ENCODE peak calls at places on chromosomes 6 and 20, in eight cellular contexts. T, S, V, X, W, P, I and D are unnamed samples.
A peak's percentile ranks its signal among the peaks of the same experiment; 100 is the strongest.

GRCh38 chr6:144150673-144151009 is 324 bp downstream of the STX11 start:
- DNase-seq in T (peak; percentile 66), S (peak; percentile 24), V (no peak), X (no peak), W (peak; percentile 18), P (peak; percentile 41), I (no peak), D (peak; percentile 23)

GRCh38 chr20:1022871-1023270 is 20.8 kb upstream of the RSPO4 start:
- DNase-seq in T (no peak), S (no peak), V (no peak), X (no peak), W (no peak), P (no peak), I (no peak), D (no peak)

GRCh38 chr20:18686696-18687095 is 98.8 kb downstream of the DTD1 start:
- DNase-seq in T (no peak), S (no peak), V (no peak), X (no peak), W (peak; percentile 10), P (no peak), I (no peak), D (no peak)

GRCh38 chr6:159092631-159093030 is 47.8 kb upstream of the TAGAP start:
- DNase-seq in T (no peak), S (no peak), V (no peak), X (peak; percentile 6), W (no peak), P (no peak), I (no peak), D (no peak)

GRCh38 chr6:40997256-40997957 is 41.6 kb downstream of the UNC5CL start:
- DNase-seq in T (no peak), S (no peak), V (peak; percentile 85), X (peak; percentile 69), W (peak; percentile 78), P (peak; percentile 82), I (no peak), D (no peak)

GRCh38 chr6:125789167-125789566 is 1.6 kb upstream of the NCOA7 start:
- DNase-seq in T (no peak), S (no peak), V (no peak), X (no peak), W (no peak), P (no peak), I (no peak), D (no peak)

GRCh38 chr20:19909696-19910095 is 107.5 kb upstream of the NAA20 start:
- DNase-seq in T (peak; percentile 78), S (no peak), V (no peak), X (peak; percentile 58), W (no peak), P (no peak), I (no peak), D (no peak)

GRCh38 chr20:9146649-9147048 is 77.8 kb downstream of the PLCB4 start:
- DNase-seq in T (no peak), S (no peak), V (no peak), X (no peak), W (no peak), P (no peak), I (no peak), D (no peak)

GRCh38 chr20:33209789-33210188 is 7.4 kb upstream of the BPIFA3 start:
- DNase-seq in T (peak; percentile 70), S (peak; percentile 64), V (peak; percentile 39), X (peak; percentile 72), W (peak; percentile 52), P (peak; percentile 18), I (peak; percentile 92), D (peak; percentile 17)

GRCh38 chr6:166474721-166475565 is 92.2 kb upstream of the MPC1 start:
- DNase-seq in T (no peak), S (no peak), V (no peak), X (no peak), W (no peak), P (no peak), I (no peak), D (no peak)

GRCh38 chr6:139891471-139891870 is 517.0 kb upstream of the CITED2 start:
- DNase-seq in T (no peak), S (no peak), V (no peak), X (no peak), W (peak; percentile 91), P (no peak), I (no peak), D (no peak)

GRCh38 chr20:57396212-57396611 is 5.0 kb downstream of the RBM38 start:
- DNase-seq in T (peak; percentile 36), S (peak; percentile 6), V (no peak), X (no peak), W (no peak), P (no peak), I (peak; percentile 36), D (no peak)

GRCh38 chr20:57397004-57397692 is 6.0 kb downstream of the RBM38 start:
- DNase-seq in T (peak; percentile 24), S (peak; percentile 41), V (no peak), X (no peak), W (no peak), P (no peak), I (peak; percentile 43), D (no peak)

GRCh38 chr20:57395111-57395959 is 4.1 kb downstream of the RBM38 start:
- DNase-seq in T (peak; percentile 53), S (peak; percentile 11), V (peak; percentile 71), X (no peak), W (peak; percentile 53), P (no peak), I (peak; percentile 65), D (no peak)

GRCh38 chr20:57397693-57398108 is 6.5 kb downstream of the RBM38 start:
- DNase-seq in T (peak; percentile 65), S (no peak), V (no peak), X (no peak), W (no peak), P (no peak), I (peak; percentile 48), D (peak; percentile 31)

GRCh38 chr20:57396638-57397003 is 5.4 kb downstream of the RBM38 start:
- DNase-seq in T (no peak), S (no peak), V (no peak), X (no peak), W (no peak), P (no peak), I (no peak), D (no peak)
- H3K4me3 ChIP-seq in T (no peak overlapping the region), S (peak overlapping the region; percentile 10), V (no peak overlapping the region), X (no peak overlapping the region), W (no peak overlapping the region), P (no peak overlapping the region), I (no peak overlapping the region), D (no peak overlapping the region)

DNA sequence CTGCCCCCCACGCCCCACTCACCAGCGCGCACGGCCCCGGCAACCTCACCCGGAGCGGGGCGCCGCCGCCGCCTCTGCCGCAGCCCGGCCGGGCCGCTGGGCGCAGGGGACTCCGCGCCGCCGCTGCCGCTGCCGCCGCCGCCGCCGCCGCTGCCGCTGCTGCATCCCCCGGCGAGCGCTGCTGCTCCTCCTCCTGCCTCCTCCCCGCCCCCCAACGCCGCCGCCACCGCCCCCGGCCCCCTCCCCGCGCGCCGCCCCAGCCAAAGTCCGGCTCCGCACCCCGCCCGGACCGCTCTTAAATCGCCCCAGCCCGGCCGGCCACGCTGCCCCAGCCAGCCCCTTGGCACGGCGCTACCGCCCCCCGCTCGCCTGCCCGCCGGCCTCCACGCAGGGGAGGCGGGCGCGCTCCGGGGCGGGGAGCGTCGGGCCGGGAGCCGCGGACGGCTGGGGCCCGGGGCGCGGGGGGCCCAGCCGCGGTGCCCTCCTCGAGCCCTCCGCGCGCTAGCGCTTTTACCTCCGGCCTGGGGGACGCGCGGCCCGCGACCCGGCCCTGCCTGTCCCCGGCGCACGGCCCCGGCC is at the start of gene SULF2:
- DNase-seq in T (no peak), S (peak; percentile 60), V (no peak), X (peak; percentile 70), W (no peak), P (no peak), I (peak; percentile 70), D (no peak)
- H3K4me3 ChIP-seq in T (peak within 1 kb of the TSS; percentile 60), S (peak within 1 kb of the TSS; percentile 95), V (peak within 1 kb of the TSS; percentile 29), X (peak within 1 kb of the TSS; percentile 73), W (peak within 1 kb of the TSS; percentile 37), P (peak within 1 kb of the TSS; percentile 62), I (peak within 1 kb of the TSS; percentile 15), D (no peak within 1 kb of the TSS)

DNA sequence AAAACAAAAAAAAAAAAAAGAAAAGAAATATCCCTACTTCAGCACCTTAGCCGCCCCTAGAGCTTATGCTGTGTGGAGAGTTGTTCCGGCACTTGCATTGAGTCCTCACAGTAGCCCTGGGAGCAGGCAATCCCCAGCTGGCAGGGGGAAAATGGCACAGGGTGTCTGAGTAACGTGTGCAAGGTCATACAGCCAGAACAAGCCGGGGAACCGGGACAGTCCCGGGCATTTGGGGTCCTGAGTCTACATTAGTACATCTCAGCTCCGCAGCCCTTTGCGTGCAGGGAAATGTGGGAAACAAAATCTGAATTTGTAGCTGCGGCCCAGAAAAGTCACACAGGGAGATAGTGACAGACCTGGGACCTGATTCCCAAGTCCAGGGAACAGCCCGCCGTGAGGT is 3.4 kb downstream of the BAK1 start:
- DNase-seq in T (no peak), S (no peak), V (no peak), X (no peak), W (no peak), P (no peak), I (no peak), D (no peak)
- H3K4me3 ChIP-seq in T (no peak overlapping the region), S (no peak overlapping the region), V (no peak overlapping the region), X (no peak overlapping the region), W (no peak overlapping the region), P (no peak overlapping the region), I (no peak overlapping the region), D (no peak overlapping the region)

DNA sequence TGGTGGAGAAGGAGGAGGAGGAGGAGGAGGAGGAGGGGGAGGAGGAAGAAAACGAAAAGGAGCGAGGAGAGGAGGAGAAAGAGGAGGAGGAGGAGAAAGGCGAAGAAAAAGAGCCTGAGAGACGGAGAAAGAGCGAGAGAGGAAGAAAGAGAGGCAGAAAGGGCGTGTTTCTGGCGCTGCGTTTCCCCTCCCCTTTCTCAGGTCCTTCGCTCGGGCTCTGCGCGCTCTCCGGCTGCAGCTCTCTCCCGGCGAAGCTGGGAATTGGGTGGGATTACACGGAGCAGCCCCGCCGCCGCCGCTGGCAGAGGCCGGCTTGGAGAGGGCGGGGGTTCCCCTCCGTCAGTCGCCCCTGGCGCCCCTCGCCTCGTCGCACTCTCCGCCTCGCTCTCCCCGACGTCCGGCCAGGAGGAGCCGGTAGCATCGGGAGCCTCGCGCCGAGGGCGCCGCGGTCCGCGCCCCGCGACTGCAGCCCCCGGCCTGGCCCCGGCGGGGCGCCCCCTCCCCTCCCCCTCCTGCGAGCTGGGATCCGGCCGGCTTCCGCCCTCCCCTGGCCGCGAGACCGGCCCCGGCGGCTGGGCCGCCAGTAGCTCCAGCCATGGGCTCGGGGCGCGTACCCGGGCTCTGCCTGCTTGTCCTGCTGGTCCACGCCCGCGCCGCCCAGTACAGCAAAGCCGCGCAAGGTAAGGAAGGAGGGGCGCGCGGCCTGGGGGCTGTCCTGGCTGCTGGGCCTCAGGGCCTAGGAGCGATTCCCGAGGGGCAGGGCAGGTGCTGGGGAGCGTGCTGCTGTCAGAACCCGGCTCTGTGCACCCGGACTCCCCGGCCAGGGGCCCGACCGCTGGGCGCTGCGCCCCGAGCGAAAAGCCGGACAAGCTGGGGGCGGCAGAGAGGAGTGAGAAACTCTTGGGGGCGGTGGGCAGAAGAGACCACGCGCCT is at the start of gene SCUBE3:
- DNase-seq in T (no peak), S (no peak), V (peak; percentile 59), X (peak; percentile 21), W (peak; percentile 42), P (no peak), I (peak; percentile 72), D (no peak)
- H3K4me3 ChIP-seq in T (peak within 1 kb of the TSS; percentile 58), S (peak within 1 kb of the TSS; percentile 55), V (peak within 1 kb of the TSS; percentile 56), X (peak within 1 kb of the TSS; percentile 54), W (peak within 1 kb of the TSS; percentile 62), P (no peak within 1 kb of the TSS), I (peak within 1 kb of the TSS; percentile 17), D (no peak within 1 kb of the TSS)

DNA sequence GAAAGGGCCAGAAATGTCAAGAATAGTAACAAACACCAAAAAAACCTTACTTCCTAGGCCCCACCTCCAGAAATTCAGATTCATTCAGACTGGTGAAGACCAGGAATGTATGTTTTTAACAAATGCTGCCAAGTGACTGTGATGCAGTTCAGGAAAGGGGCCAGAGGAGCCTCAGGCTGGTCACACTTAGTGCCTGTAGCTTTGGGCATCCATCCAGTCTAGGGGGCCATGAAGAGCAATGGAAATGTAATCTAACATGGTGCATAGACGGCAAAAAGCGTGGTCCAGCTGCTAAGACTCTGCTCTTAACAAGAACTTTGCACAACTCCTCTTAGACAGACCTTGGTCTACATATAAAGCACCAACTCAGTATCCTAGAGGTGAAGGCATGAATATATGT is 7.1 kb downstream of the GJA1 start:
- DNase-seq in T (no peak), S (no peak), V (no peak), X (no peak), W (no peak), P (no peak), I (no peak), D (no peak)
- H3K4me3 ChIP-seq in T (no peak overlapping the region), S (no peak overlapping the region), V (no peak overlapping the region), X (no peak overlapping the region), W (no peak overlapping the region), P (no peak overlapping the region), I (no peak overlapping the region), D (no peak overlapping the region)